ENCODE peak calls at places on chromosomes 7 and 10, in six cellular contexts. V, W, L, S, T and M are unnamed samples.

GRCh38 chr10:29811751-29812427 is 177.1 kb upstream of the SVIL start:
- DNase-seq in V (peak), W (no peak), L (no peak), S (peak), T (peak), M (peak)

GRCh38 chr7:48046458-48046857 is 11.1 kb downstream of the C7orf57 start:
- DNase-seq in V (no peak), W (no peak), L (no peak), S (no peak), T (no peak), M (no peak)

GRCh38 chr10:15725603-15726002 is 5.9 kb upstream of the ITGA8 start:
- DNase-seq in V (no peak), W (peak), L (peak), S (peak), T (peak), M (peak)

GRCh38 chr7:29109356-29109755 is 37.0 kb downstream of the CPVL start:
- DNase-seq in V (no peak), W (no peak), L (no peak), S (no peak), T (no peak), M (no peak)

GRCh38 chr7:116499168-116500070 is at the start of gene CAV2:
- DNase-seq in V (no peak), W (peak), L (peak), S (peak), T (peak), M (no peak)

GRCh38 chr7:29282819-29283414 is 88.3 kb downstream of the CHN2 start:
- DNase-seq in V (no peak), W (no peak), L (no peak), S (no peak), T (no peak), M (no peak)

GRCh38 chr7:21030237-21030636 is 243.6 kb upstream of the SP8 start:
- DNase-seq in V (no peak), W (no peak), L (no peak), S (no peak), T (no peak), M (no peak)

GRCh38 chr7:53315986-53316385 is 280.6 kb downstream of the POM121L12 start:
- DNase-seq in V (no peak), W (no peak), L (no peak), S (no peak), T (no peak), M (no peak)

GRCh38 chr10:47019546-47019945 is 108.3 kb downstream of the PTPN20 start:
- DNase-seq in V (no peak), W (no peak), L (no peak), S (no peak), T (no peak), M (no peak)

GRCh38 chr10:69398466-69398865 is 18.3 kb downstream of the TACR2 start:
- DNase-seq in V (no peak), W (no peak), L (no peak), S (no peak), T (no peak), M (no peak)

GRCh38 chr7:139825666-139826290 is 3.3 kb upstream of the TBXAS1 start:
- DNase-seq in V (no peak), W (no peak), L (no peak), S (peak), T (peak), M (no peak)

GRCh38 chr7:69751026-69751425 is 152.8 kb downstream of the AUTS2 start:
- DNase-seq in V (no peak), W (no peak), L (no peak), S (no peak), T (no peak), M (no peak)

GRCh38 chr10:104300736-104301292 is 31.8 kb downstream of the GSTO2 start:
- DNase-seq in V (peak), W (no peak), L (no peak), S (peak), T (no peak), M (peak)

GRCh38 chr7:101308245-101309085 is 13.1 kb downstream of the IFT22 start:
- DNase-seq in V (no peak), W (peak), L (peak), S (peak), T (peak), M (no peak)

GRCh38 chr7:80078882-80079281 is 55.7 kb upstream of the GNAI1 start:
- DNase-seq in V (no peak), W (no peak), L (no peak), S (no peak), T (no peak), M (no peak)

GRCh38 chr7:127943541-127944521 is 87.4 kb downstream of the LRRC4 start:
- DNase-seq in V (no peak), W (no peak), L (no peak), S (peak), T (no peak), M (no peak)

GRCh38 chr10:123889821-123890220 is 1.8 kb downstream of the CPXM2 start:
- DNase-seq in V (no peak), W (no peak), L (no peak), S (no peak), T (no peak), M (no peak)

GRCh38 chr10:123988694-123989093 is 97.1 kb upstream of the CPXM2 start:
- DNase-seq in V (no peak), W (no peak), L (no peak), S (no peak), T (no peak), M (no peak)

GRCh38 chr7:28316489-28316888 is 95.8 kb upstream of the CREB5 start:
- DNase-seq in V (peak), W (no peak), L (no peak), S (no peak), T (no peak), M (no peak)

GRCh38 chr7:45120-46090 is 147.0 kb upstream of the FAM20C start:
- DNase-seq in V (no peak), W (no peak), L (no peak), S (no peak), T (no peak), M (no peak)

GRCh38 chr10:45672201-45673073 is at the start of gene ZFAND4:
- DNase-seq in V (peak), W (peak), L (peak), S (peak), T (peak), M (peak)

DNA sequence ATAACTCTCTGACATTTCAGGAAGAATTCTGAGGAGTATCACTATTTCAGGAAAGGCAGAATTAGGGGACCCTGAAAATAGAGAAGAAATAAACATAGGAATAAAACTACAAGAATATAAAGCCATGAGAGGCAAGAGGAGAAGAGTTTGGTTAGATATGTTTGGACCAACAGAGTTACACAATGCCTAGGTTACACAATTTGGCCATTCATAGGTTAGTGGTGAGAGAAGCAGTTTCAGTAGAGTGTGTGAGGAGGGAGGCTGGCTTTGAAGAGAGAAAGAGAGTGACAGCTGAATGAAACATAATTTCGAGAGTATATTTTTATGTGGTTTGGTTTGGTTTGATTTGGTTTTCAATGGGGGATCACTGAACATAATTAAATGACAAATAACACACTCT is 783.2 kb upstream of the LRRN3 start:
- DNase-seq in V (no peak), W (no peak), L (no peak), S (peak), T (no peak), M (no peak)
- TF ChIP-seq CTCF in V (no peak), W (no peak), L (no peak), S (no peak), T (no peak), M (no peak)

DNA sequence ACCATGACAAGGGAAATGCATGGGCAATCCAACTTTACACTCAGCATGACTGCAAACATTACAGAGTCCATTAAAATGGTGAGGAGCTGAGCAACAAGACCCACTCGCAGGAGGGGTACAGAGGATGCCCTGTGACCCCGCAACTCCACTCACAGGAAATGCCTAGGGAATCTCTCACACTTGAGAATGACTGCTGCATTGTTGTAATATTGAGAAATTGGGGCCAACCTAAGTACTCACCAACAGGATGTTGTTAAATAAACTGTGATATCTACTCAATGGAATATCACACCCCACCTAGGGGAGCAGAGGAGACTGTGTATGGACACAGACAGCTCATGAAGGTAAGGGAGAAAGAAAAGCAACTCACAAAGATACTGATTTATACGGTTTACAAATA is 53.4 kb upstream of the CAMK2B start:
- DNase-seq in V (peak), W (peak), L (no peak), S (peak), T (peak), M (peak)
- TF ChIP-seq CTCF in V (no peak), W (no peak), L (no peak), S (no peak), T (no peak), M (no peak)

GRCh38 chr7:51235593-51236313 is 80.9 kb downstream of the COBL start:
- DNase-seq in V (no peak), W (no peak), L (no peak), S (no peak), T (no peak), M (no peak)

GRCh38 chr7:51230723-51231122 is 85.9 kb downstream of the COBL start:
- DNase-seq in V (no peak), W (no peak), L (no peak), S (no peak), T (no peak), M (no peak)

GRCh38 chr7:51234609-51235308 is 81.8 kb downstream of the COBL start:
- DNase-seq in V (no peak), W (no peak), L (no peak), S (no peak), T (no peak), M (no peak)

GRCh38 chr7:51234139-51234538 is 82.5 kb downstream of the COBL start:
- DNase-seq in V (no peak), W (no peak), L (no peak), S (no peak), T (no peak), M (no peak)

GRCh38 chr7:51233375-51233774 is 83.2 kb downstream of the COBL start:
- DNase-seq in V (no peak), W (no peak), L (no peak), S (no peak), T (no peak), M (no peak)
- TF ChIP-seq CTCF in V (no peak), W (no peak), L (no peak), S (no peak), T (no peak), M (no peak)

GRCh38 chr7:74275401-74275881 is 13.8 kb upstream of the CLIP2 start:
- DNase-seq in V (no peak), W (no peak), L (peak), S (no peak), T (no peak), M (no peak)
- TF ChIP-seq CTCF in V (peak), W (peak), L (peak), S (peak), T (peak), M (peak)